ENCODE peak calls at places on chromosomes 16 and 17, in four cellular contexts. U, M, G and I are unnamed samples.

GRCh38 chr17:41635121-41636097 is 11.0 kb upstream of the KRT17 start:
- DNase-seq in U (peak; percentile 56), M (no peak), G (no peak), I (no peak)

GRCh38 chr16:52095466-52095865 is 451.5 kb downstream of the TOX3 start:
- DNase-seq in U (no peak), M (no peak), G (no peak), I (no peak)

GRCh38 chr16:88472042-88472441 is 19.0 kb downstream of the ZFPM1 start:
- DNase-seq in U (no peak), M (no peak), G (no peak), I (no peak)

GRCh38 chr16:56574625-56575024 is 9.8 kb downstream of the MT4 start:
- DNase-seq in U (no peak), M (no peak), G (no peak), I (no peak)

GRCh38 chr17:31373150-31374082 is 18.1 kb upstream of the RAB11FIP4 start:
- DNase-seq in U (peak; percentile 20), M (peak; percentile 77), G (peak; percentile 17), I (peak; percentile 33)

GRCh38 chr17:16422416-16422815 is 7.0 kb downstream of the TRPV2 start:
- DNase-seq in U (no peak), M (no peak), G (no peak), I (no peak)

GRCh38 chr17:1201132-1201702 is 21.4 kb upstream of the ABR start:
- DNase-seq in U (no peak), M (no peak), G (no peak), I (no peak)

GRCh38 chr16:19926449-19927390 is 42.1 kb upstream of the GPRC5B start:
- DNase-seq in U (no peak), M (peak; percentile 60), G (peak; percentile 9), I (no peak)

GRCh38 chr17:75970011-75970523 is 8.9 kb downstream of the ACOX1 start:
- DNase-seq in U (no peak), M (peak; percentile 21), G (no peak), I (no peak)

GRCh38 chr16:68365167-68365817 is 54.5 kb downstream of the PRMT7 start:
- DNase-seq in U (no peak), M (peak; percentile 10), G (no peak), I (no peak)

GRCh38 chr17:81858967-81859905 is 1.1 kb downstream of the P4HB start:
- DNase-seq in U (no peak), M (peak; percentile 44), G (no peak), I (peak; percentile 76)

GRCh38 chr16:15575293-15576049 is 67.5 kb downstream of the MARF1 start:
- DNase-seq in U (no peak), M (no peak), G (no peak), I (peak; percentile 46)

GRCh38 chr17:80970762-80971703 is 20.6 kb upstream of the CHMP6 start:
- DNase-seq in U (no peak), M (no peak), G (no peak), I (no peak)

GRCh38 chr17:59149841-59150511 is 5.0 kb downstream of the SKA2 start:
- DNase-seq in U (no peak), M (peak; percentile 59), G (no peak), I (no peak)

GRCh38 chr17:33390479-33391027 is 97.5 kb upstream of the ASIC2 start:
- DNase-seq in U (peak; percentile 29), M (no peak), G (peak; percentile 79), I (no peak)

GRCh38 chr16:85798283-85798776 is 1.0 kb downstream of the EMC8 start:
- DNase-seq in U (no peak), M (peak; percentile 25), G (no peak), I (peak; percentile 56)

GRCh38 chr17:27920569-27920968 is 27.4 kb upstream of the LYRM9 start:
- DNase-seq in U (no peak), M (no peak), G (no peak), I (peak; percentile 64)

GRCh38 chr17:16866436-16866835 is 105.5 kb downstream of the TNFRSF13B start:
- DNase-seq in U (no peak), M (peak; percentile 10), G (no peak), I (no peak)

GRCh38 chr16:56068816-56069215 is 122.5 kb upstream of the GNAO1 start:
- DNase-seq in U (no peak), M (no peak), G (no peak), I (no peak)

GRCh38 chr17:77890771-77891170 is 67.7 kb upstream of the TNRC6C start:
- DNase-seq in U (no peak), M (no peak), G (no peak), I (no peak)